ENCODE peak calls at places on chromosomes 5 and 9, in five cellular contexts. R is PC-9, V is neural progenitor cell, P is GM23248, L is SK-N-SH. Z is an unnamed sample. For H3F3A, the result is how much of the 10 kb centered on the place peaks cover.

GRCh38 chr9:95004452-95005275 is 278.2 kb downstream of the AOPEP start:
- DNase-seq in R (no peak), V (peak), P (peak), L (peak), Z (peak)

GRCh38 chr9:2286306-2286705 is 271.2 kb downstream of the SMARCA2 start:
- DNase-seq in R (no peak), V (no peak), P (no peak), L (no peak), Z (no peak)

GRCh38 chr5:99331061-99331460 is 402.3 kb upstream of the CHD1 start:
- DNase-seq in R (no peak), V (no peak), P (no peak), L (no peak), Z (no peak)

GRCh38 chr5:152990217-152990616 is 500.3 kb upstream of the GRIA1 start:
- DNase-seq in R (no peak), V (no peak), P (no peak), L (no peak), Z (no peak)

GRCh38 chr5:72515211-72515610 is 8.0 kb upstream of the ZNF366 start:
- DNase-seq in R (peak), V (no peak), P (no peak), L (no peak), Z (peak)

GRCh38 chr9:132853482-132853881 is 24.6 kb downstream of the AK8 start:
- DNase-seq in R (no peak), V (no peak), P (no peak), L (no peak), Z (no peak)

GRCh38 chr5:75463726-75464125 is 47.7 kb downstream of the CERT1 start:
- DNase-seq in R (peak), V (no peak), P (no peak), L (no peak), Z (peak)

GRCh38 chr9:34016149-34016548 is 32.5 kb downstream of the UBAP2 start:
- DNase-seq in R (no peak), V (no peak), P (no peak), L (no peak), Z (no peak)

DNA sequence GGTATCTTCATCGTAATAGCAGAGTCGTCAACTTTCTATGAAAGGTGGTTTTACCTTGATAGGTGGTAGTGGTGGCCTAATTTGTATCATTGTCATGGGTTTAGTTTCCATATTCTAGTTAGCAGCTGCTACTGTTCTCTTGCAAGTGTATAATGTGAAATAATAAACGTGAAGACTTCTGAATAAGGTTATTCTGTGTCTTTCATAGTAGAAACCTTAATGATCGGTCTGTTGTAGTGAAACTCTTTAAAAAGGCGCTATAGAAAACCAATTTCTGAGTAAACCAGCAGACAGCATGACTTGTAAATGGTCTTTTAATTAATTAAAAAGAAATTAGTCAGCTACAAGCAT is 1.6 kb downstream of the SET start:
- DNase-seq in R (no peak), V (no peak), P (no peak), L (no peak), Z (no peak)
- H3F3A ChIP-seq in R (half or more), V (half or more), P (under half), L (under half), Z (under half)

GRCh38 chr5:178213748-178214151 is 9.4 kb downstream of the HNRNPAB start:
- DNase-seq in R (no peak), V (no peak), P (no peak), L (no peak), Z (no peak)

GRCh38 chr5:178211095-178212048 is 7.0 kb downstream of the HNRNPAB start:
- DNase-seq in R (peak), V (no peak), P (no peak), L (no peak), Z (no peak)

GRCh38 chr5:178214160-178214803 is 9.9 kb downstream of the HNRNPAB start:
- DNase-seq in R (no peak), V (no peak), P (no peak), L (no peak), Z (no peak)

GRCh38 chr5:178212241-178213002 is 8.1 kb downstream of the HNRNPAB start:
- DNase-seq in R (peak), V (no peak), P (no peak), L (no peak), Z (no peak)

GRCh38 chr5:178213003-178213449 is 8.7 kb downstream of the HNRNPAB start:
- DNase-seq in R (peak), V (no peak), P (no peak), L (no peak), Z (no peak)
- H3F3A ChIP-seq in R (half or more), V (half or more), P (under half), L (under half), Z (under half)

DNA sequence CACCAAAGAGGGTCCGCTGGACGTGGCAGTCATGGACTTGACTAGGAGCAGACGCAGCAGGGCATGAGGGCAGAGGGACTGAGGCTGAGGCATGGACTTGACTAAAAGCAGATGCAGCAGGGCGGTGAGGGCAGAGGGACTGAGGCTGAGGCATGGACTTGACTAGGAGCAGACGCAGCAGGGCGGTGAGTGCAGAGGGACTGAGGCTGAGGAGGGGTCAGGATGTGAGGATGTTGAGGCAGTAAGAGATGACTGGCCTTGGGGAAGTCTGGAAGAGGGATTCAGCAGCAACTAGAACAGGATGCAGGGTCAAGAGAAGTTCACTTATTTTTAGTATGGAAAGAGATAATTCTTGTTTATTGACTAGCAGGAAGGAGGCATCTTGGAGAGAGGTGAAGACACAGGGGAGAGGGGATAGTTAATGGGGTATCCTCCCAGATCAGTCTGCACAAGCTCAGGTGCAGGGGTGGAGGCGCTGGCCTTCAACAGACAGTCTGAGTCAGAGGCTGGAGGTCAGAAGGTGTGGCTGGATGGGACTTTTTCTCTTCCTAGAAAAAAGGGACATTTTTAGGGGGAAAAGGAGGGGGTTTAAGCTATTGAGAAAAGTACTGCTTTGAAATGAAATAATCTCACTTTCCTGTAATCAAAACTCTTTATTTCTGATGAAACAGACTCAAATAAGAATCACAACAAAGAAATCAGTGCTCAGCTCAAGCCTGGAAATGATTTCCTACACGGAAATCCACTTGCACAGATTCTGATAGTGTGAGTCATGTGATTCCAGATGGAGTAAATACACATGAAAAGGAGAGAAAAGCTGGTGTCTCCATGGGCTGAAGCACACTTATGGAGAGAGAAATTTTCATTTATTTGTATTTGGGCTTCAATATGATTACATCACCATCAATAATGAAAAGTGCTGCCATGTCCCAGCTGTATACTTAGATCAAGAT is 130.9 kb downstream of the PALM2AKAP2 start:
- DNase-seq in R (peak), V (no peak), P (peak), L (no peak), Z (peak)
- H3F3A ChIP-seq in R (under half), V (under half), P (half or more), L (under half), Z (under half)

GRCh38 chr9:89314955-89315354 is 3.3 kb upstream of the SECISBP2 start:
- DNase-seq in R (no peak), V (no peak), P (no peak), L (no peak), Z (no peak)
- H3F3A ChIP-seq in R (half or more), V (half or more), P (under half), L (under half), Z (under half)